ENCODE peak calls at places on chromosome 15, in five cellular contexts. M is MG63, P is kidney glomerular epithelial cell, F is epithelial cell of esophagus, E is SHP77 treated with DMSO at 0.1 percent for 48 hours. V is an unnamed sample.

GRCh38 chr15:78292219-78292618 is 7.2 kb downstream of the SKIC8 start:
- DNase-seq in F (no peak), P (no peak), M (no peak), E (no peak), V (no peak)

GRCh38 chr15:74773731-74774252 is 8.1 kb upstream of the CSK start:
- DNase-seq in M (no peak), E (no peak), P (no peak), F (peak), V (no peak)

GRCh38 chr15:93948728-93949127 is 282.6 kb upstream of the MCTP2 start:
- DNase-seq in M (no peak), P (no peak), F (no peak), E (no peak), V (peak)

GRCh38 chr15:61367953-61368352 is 138.9 kb upstream of the RORA start:
- DNase-seq in P (no peak), F (no peak), M (no peak), E (no peak), V (peak)

GRCh38 chr15:75966073-75966472 is 46.2 kb downstream of the NRG4 start:
- DNase-seq in M (no peak), P (no peak), E (no peak), F (peak), V (no peak)

GRCh38 chr15:41950505-41950904 is 21.9 kb downstream of the EHD4 start:
- DNase-seq in F (no peak), E (no peak), P (no peak), M (peak), V (no peak)

GRCh38 chr15:61879219-61879618 is 181.0 kb downstream of the VPS13C start:
- DNase-seq in P (no peak), F (peak), M (no peak), E (no peak), V (peak)

GRCh38 chr15:36407647-36408046 is 171.8 kb upstream of the CDIN1 start:
- DNase-seq in F (peak), E (no peak), P (peak), M (no peak), V (peak)

GRCh38 chr15:32152574-32152973 is 122.3 kb downstream of the CHRNA7 start:
- DNase-seq in F (no peak), E (no peak), M (no peak), P (no peak), V (no peak)

GRCh38 chr15:82177291-82178010 is 85.1 kb downstream of the EFL1 start:
- DNase-seq in M (peak), P (no peak), E (no peak), F (peak), V (no peak)

GRCh38 chr15:40295870-40296560 is 11.7 kb downstream of the PLCB2 start:
- DNase-seq in P (no peak), E (no peak), F (no peak), M (no peak), V (no peak)

GRCh38 chr15:74302821-74303359 is 64.6 kb downstream of the CYP11A1 start:
- DNase-seq in P (peak), E (peak), M (peak), F (peak), V (peak)

GRCh38 chr15:39025331-39025730 is 460.7 kb upstream of the RASGRP1 start:
- DNase-seq in P (no peak), M (no peak), F (no peak), E (no peak), V (no peak)

GRCh38 chr15:70561885-70562284 is 201.5 kb downstream of the UACA start:
- DNase-seq in P (no peak), M (no peak), F (no peak), E (no peak), V (no peak)

GRCh38 chr15:82737975-82738374 is 28.3 kb upstream of the AP3B2 start:
- DNase-seq in F (peak), E (no peak), P (no peak), M (no peak), V (peak)

GRCh38 chr15:100209204-100209603 is 132.6 kb downstream of the ADAMTS17 start:
- DNase-seq in F (no peak), E (no peak), P (no peak), M (no peak), V (no peak)

GRCh38 chr15:73022156-73022555 is 30.1 kb upstream of the NEO1 start:
- DNase-seq in P (no peak), F (no peak), E (no peak), M (no peak), V (no peak)

GRCh38 chr15:92078270-92078669 is 224.8 kb downstream of the SLCO3A1 start:
- DNase-seq in E (no peak), M (no peak), F (no peak), P (no peak), V (no peak)

GRCh38 chr15:29613951-29614382 is 208.3 kb downstream of the TJP1 start:
- DNase-seq in P (no peak), M (no peak), E (no peak), F (peak), V (no peak)

GRCh38 chr15:44584162-44584749 is 47.3 kb downstream of the EIF3J start:
- DNase-seq in F (peak), P (no peak), E (no peak), M (peak), V (peak)

GRCh38 chr15:28896944-28897343 is 11.2 kb downstream of the APBA2 start:
- DNase-seq in M (peak), P (peak), E (no peak), F (peak), V (no peak)

GRCh38 chr15:84855032-84855645 is 29.3 kb upstream of the SLC28A1 start:
- DNase-seq in M (no peak), E (no peak), F (no peak), P (no peak), V (peak)

GRCh38 chr15:77607111-77607893 is 25.4 kb downstream of the LINGO1 start:
- DNase-seq in M (peak), F (no peak), E (no peak), P (peak), V (peak)

GRCh38 chr15:100133981-100134711 is 207.6 kb downstream of the ADAMTS17 start:
- DNase-seq in F (no peak), P (no peak), M (no peak), E (no peak), V (no peak)

GRCh38 chr15:94792166-94792565 is 560.8 kb downstream of the MCTP2 start:
- DNase-seq in P (no peak), M (peak), E (no peak), F (peak), V (no peak)

GRCh38 chr15:81215983-81216382 is 19.3 kb downstream of the IL16 start:
- DNase-seq in P (no peak), M (no peak), E (no peak), F (no peak), V (no peak)

GRCh38 chr15:96342611-96343528 is 12.4 kb downstream of the NR2F2 start:
- DNase-seq in F (no peak), E (no peak), M (no peak), P (no peak), V (no peak)

GRCh38 chr15:65083262-65083701 is 6.7 kb downstream of the KBTBD13 start:
- DNase-seq in E (no peak), P (peak), F (no peak), M (no peak), V (peak)

GRCh38 chr15:63107895-63108546 is 13.6 kb upstream of the LACTB start:
- DNase-seq in P (peak), E (no peak), M (peak), F (peak), V (no peak)

V was measured in NCI-H2171 treated with DMSO at 0.1 percent for 48 hours.